ENCODE peak calls at places on chromosomes 12 and 14, in five cellular contexts. T is H9, K is neuronal stem cell, N is mesenchymal stem cell, S is H1. A is an unnamed sample.

GRCh38 chr12:93148412-93148811 is 219.3 kb upstream of the EEA1 start:
- DNase-seq in K (no peak), T (no peak), N (no peak), S (no peak), A (no peak)

GRCh38 chr14:57871487-57872080 is 5.7 kb upstream of the SLC35F4 start:
- DNase-seq in K (peak; percentile 32), N (peak; percentile 3), S (no peak), T (peak; percentile 47), A (peak; percentile 28)

GRCh38 chr12:62396750-62397149 is 69.9 kb upstream of the MON2 start:
- DNase-seq in K (no peak), N (peak; percentile 32), T (no peak), S (no peak), A (peak; percentile 74)

GRCh38 chr12:100295764-100296555 is 29.0 kb downstream of the SCYL2 start:
- DNase-seq in K (no peak), S (no peak), N (peak; percentile 55), T (no peak), A (peak; percentile 56)

GRCh38 chr14:85617799-85618198 is 87.9 kb downstream of the FLRT2 start:
- DNase-seq in K (no peak), N (no peak), T (no peak), S (no peak), A (no peak)

GRCh38 chr14:25698111-25698510 is 648.2 kb upstream of the STXBP6 start:
- DNase-seq in K (no peak), S (no peak), T (no peak), N (no peak), A (no peak)

GRCh38 chr14:105475916-105476845 is 1.6 kb downstream of the CRIP2 start:
- DNase-seq in T (peak; percentile 67), S (no peak), N (peak; percentile 65), K (no peak), A (peak; percentile 18)

GRCh38 chr12:32756476-32757158 is 920 bp upstream of the YARS2 start:
- DNase-seq in N (peak; percentile 6), T (no peak), S (no peak), K (no peak), A (no peak)

GRCh38 chr14:61080591-61081010 is 99.6 kb downstream of the SLC38A6 start:
- DNase-seq in K (no peak), T (peak; percentile 39), S (no peak), N (no peak), A (peak; percentile 83)

GRCh38 chr12:124491856-124492420 is 75.5 kb downstream of the NCOR2 start:
- DNase-seq in S (no peak), N (no peak), T (no peak), K (no peak), A (no peak)

GRCh38 chr12:69240625-69240984 is 1.2 kb downstream of the CPSF6 start:
- DNase-seq in S (no peak), T (no peak), K (no peak), N (peak; percentile 14), A (peak; percentile 11)

GRCh38 chr12:106333756-106334155 is 23.8 kb upstream of the POLR3B start:
- DNase-seq in S (no peak), N (no peak), K (no peak), T (no peak), A (no peak)

GRCh38 chr14:101369916-101370592 is 191.2 kb upstream of the DIO3 start:
- DNase-seq in K (no peak), S (no peak), T (no peak), N (no peak), A (no peak)
- H3K14ac ChIP-seq in K (no peak overlapping the region), S (no peak overlapping the region), T (no peak overlapping the region), N (no peak overlapping the region), A (no peak overlapping the region)

GRCh38 chr12:53253298-53253697 is 14.8 kb upstream of the ESPL1 start:
- DNase-seq in K (no peak), S (no peak), N (no peak), T (no peak), A (no peak)

GRCh38 chr12:53255993-53256392 is 12.1 kb upstream of the ESPL1 start:
- DNase-seq in K (no peak), S (no peak), N (no peak), T (no peak), A (no peak)

GRCh38 chr12:53254816-53255545 is 13.1 kb upstream of the ESPL1 start:
- DNase-seq in N (no peak), K (no peak), T (no peak), S (no peak), A (no peak)

GRCh38 chr12:53251477-53252348 is 16.4 kb upstream of the ESPL1 start:
- DNase-seq in K (peak; percentile 75), N (peak; percentile 73), T (peak; percentile 95), S (no peak), A (peak; percentile 64)

DNA sequence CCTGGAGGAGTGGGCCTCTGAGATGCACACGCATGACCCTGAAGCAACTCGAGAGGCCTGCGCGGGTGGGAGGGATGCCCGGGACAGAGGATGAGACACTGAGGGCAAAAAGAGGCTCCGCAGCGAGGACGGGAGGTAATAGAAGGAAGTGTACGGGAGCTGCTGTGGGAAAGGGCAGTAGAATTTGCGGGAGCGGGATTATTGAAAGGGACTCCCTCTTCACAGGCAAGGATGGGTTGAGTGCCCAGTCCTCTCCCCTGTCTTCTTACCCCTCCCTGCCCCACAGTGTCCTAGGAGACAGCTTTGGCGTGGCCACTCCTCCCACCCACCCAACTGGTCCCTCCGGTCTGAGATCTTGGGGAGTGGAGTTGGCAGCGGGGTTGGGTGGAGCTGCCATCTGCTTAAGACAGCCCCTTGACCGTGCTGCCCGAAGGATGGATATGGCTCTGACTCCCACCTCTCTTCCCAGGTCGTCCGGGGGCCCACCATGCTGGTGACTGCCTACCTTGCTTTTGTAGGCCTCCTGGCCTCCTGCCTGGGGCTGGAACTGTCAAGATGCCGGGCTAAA is 15.7 kb upstream of the ESPL1 start:
- DNase-seq in K (no peak), S (no peak), T (no peak), N (no peak), A (no peak)
- H3K27ac ChIP-seq in K (peak overlapping the region; percentile 43), S (peak overlapping the region; percentile 54), T (no peak overlapping the region), N (peak overlapping the region; percentile 67), A (peak overlapping the region; percentile 93)

GRCh38 chr14:104369208-104369607 is 210.4 kb upstream of the C14orf180 start:
- DNase-seq in K (no peak), N (no peak), T (no peak), S (no peak), A (no peak)

GRCh38 chr14:104370256-104370870 is 209.2 kb upstream of the C14orf180 start:
- DNase-seq in S (peak; percentile 13), T (peak; percentile 74), N (no peak), K (no peak), A (no peak)

GRCh38 chr14:104367811-104368750 is 211.5 kb upstream of the C14orf180 start:
- DNase-seq in N (no peak), T (no peak), K (no peak), S (no peak), A (no peak)

GRCh38 chr14:104366931-104367810 is 212.4 kb upstream of the C14orf180 start:
- DNase-seq in K (no peak), T (no peak), N (no peak), S (no peak), A (no peak)

GRCh38 chr14:104368751-104369100 is 210.8 kb upstream of the C14orf180 start:
- DNase-seq in N (no peak), T (no peak), K (no peak), S (no peak), A (no peak)
- H3K14ac ChIP-seq in N (no peak overlapping the region), T (peak overlapping the region; percentile 40), K (peak overlapping the region; percentile 56), S (no peak overlapping the region), A (no peak overlapping the region)

GRCh38 chr12:57210461-57210860 is 6.1 kb upstream of the NXPH4 start:
- DNase-seq in S (no peak), T (no peak), K (no peak), N (no peak), A (no peak)
- H3K27ac ChIP-seq in S (no peak overlapping the region), T (no peak overlapping the region), K (no peak overlapping the region), N (no peak overlapping the region), A (no peak overlapping the region)

GRCh38 chr14:63457498-63457897 is 85.7 kb downstream of the PPP2R5E start:
- DNase-seq in S (no peak), N (no peak), K (no peak), T (no peak), A (no peak)
- H3K14ac ChIP-seq in S (no peak overlapping the region), N (no peak overlapping the region), K (no peak overlapping the region), T (no peak overlapping the region), A (no peak overlapping the region)

GRCh38 chr12:88142610-88142991 is 494 bp downstream of the TMTC3 start:
- DNase-seq in K (no peak), T (peak; percentile 47), S (no peak), N (no peak), A (no peak)
- H3K27ac ChIP-seq in K (peak overlapping the region; percentile 57), T (no peak overlapping the region), S (peak overlapping the region; percentile 50), N (no peak overlapping the region), A (peak overlapping the region; percentile 52)

GRCh38 chr14:64971452-64971889 is 665 bp downstream of the RAB15 start:
- DNase-seq in S (no peak), N (no peak), K (no peak), T (no peak), A (no peak)
- H3K14ac ChIP-seq in S (no peak overlapping the region), N (no peak overlapping the region), K (no peak overlapping the region), T (no peak overlapping the region), A (peak overlapping the region; percentile 53)

GRCh38 chr14:75442166-75442565 is 14.3 kb downstream of the JDP2 start:
- DNase-seq in T (peak; percentile 11), N (no peak), S (no peak), K (no peak), A (no peak)
- H3K27ac ChIP-seq in T (no peak overlapping the region), N (no peak overlapping the region), S (no peak overlapping the region), K (no peak overlapping the region), A (peak overlapping the region; percentile 56)

GRCh38 chr14:102588821-102589220 is 3.6 kb upstream of the RCOR1 start:
- DNase-seq in S (no peak), K (no peak), T (no peak), N (no peak), A (no peak)

GRCh38 chr14:102589761-102590290 is 2.6 kb upstream of the RCOR1 start:
- DNase-seq in T (no peak), S (no peak), N (no peak), K (no peak), A (no peak)

GRCh38 chr14:102583726-102584125 is 8.7 kb upstream of the RCOR1 start:
- DNase-seq in T (no peak), S (no peak), K (no peak), N (no peak), A (no peak)

GRCh38 chr14:102584871-102585869 is 7.3 kb upstream of the RCOR1 start:
- DNase-seq in T (peak; percentile 89), K (peak; percentile 70), S (no peak), N (peak; percentile 70), A (no peak)

GRCh38 chr14:102586420-102587119 is 5.9 kb upstream of the RCOR1 start:
- DNase-seq in N (peak; percentile 37), K (no peak), S (no peak), T (no peak), A (peak; percentile 73)
- H3K14ac ChIP-seq in N (no peak overlapping the region), K (no peak overlapping the region), S (no peak overlapping the region), T (no peak overlapping the region), A (no peak overlapping the region)

GRCh38 chr12:122979001-122979907 is 1.2 kb upstream of the ARL6IP4 start:
- DNase-seq in S (no peak), N (no peak), T (no peak), K (no peak), A (no peak)
- H3K27ac ChIP-seq in S (no peak overlapping the region), N (no peak overlapping the region), T (no peak overlapping the region), K (no peak overlapping the region), A (peak overlapping the region; percentile 89)

A was measured in IMR-90.